ENCODE peak calls at places on chromosomes 6 and 20, in seven cellular contexts. O is psoas muscle; Y is NCI-H2029 treated with DMSO at 0.1 percent for 48 hours; P is hippocampal formation; G is stimulated activated naive B cell treated with anti-CD40 and anti-IgM and Interleukin-4, amounts not matched to agents 10 μg/mL and 1 μg/mL and 100 μg/mL, for 72 hours; F is stimulated activated CD4-positive, alpha-beta T cell treated with anti-CD3 and anti-CD28 coated beads, Interleukin-15, amount 100 ng/mL, for 24 hours; Z is NCI-H187 treated with DMSO at 0.1 percent for 48 hours. W is an unnamed sample.

GRCh38 chr6:64034840-64035656 is 399.4 kb downstream of the PHF3 start:
- DNase-seq in O (no peak), Y (no peak), P (no peak), G (no peak), F (no peak), Z (no peak), W (no peak)

GRCh38 chr6:81636930-81637568 is 115.4 kb downstream of the TENT5A start:
- DNase-seq in O (no peak), Y (no peak), P (no peak), G (no peak), F (no peak), Z (no peak), W (no peak)

GRCh38 chr6:170067257-170067656 is 223.6 kb downstream of the DLL1 start:
- DNase-seq in O (no peak), Y (no peak), P (peak; percentile 10), G (no peak), F (no peak), Z (no peak), W (no peak)

GRCh38 chr6:157270916-157271315 is 52.4 kb downstream of the TMEM242 start:
- DNase-seq in O (no peak), Y (no peak), P (no peak), G (no peak), F (no peak), Z (no peak), W (no peak)

GRCh38 chr20:38889792-38890496 is 36.3 kb upstream of the FAM83D start:
- DNase-seq in O (no peak), Y (no peak), P (peak; percentile 86), G (no peak), F (no peak), Z (no peak), W (no peak)

GRCh38 chr6:53080813-53081212 is 15.6 kb downstream of the FBXO9 start:
- DNase-seq in O (no peak), Y (no peak), P (no peak), G (no peak), F (no peak), Z (no peak), W (no peak)

GRCh38 chr6:125066964-125067363 is 86.6 kb upstream of the TPD52L1 start:
- DNase-seq in O (no peak), Y (no peak), P (no peak), G (no peak), F (peak; percentile 6), Z (no peak), W (peak; percentile 41)

GRCh38 chr6:33975631-33976424 is 170.1 kb downstream of the GRM4 start:
- DNase-seq in O (no peak), Y (no peak), P (no peak), G (no peak), F (no peak), Z (no peak), W (no peak)

GRCh38 chr6:65524232-65524631 is 182.8 kb downstream of the EYS start:
- DNase-seq in O (no peak), Y (no peak), P (no peak), G (no peak), F (no peak), Z (no peak), W (no peak)

GRCh38 chr6:159727717-159728440 is 573 bp downstream of the WTAP start:
- DNase-seq in O (no peak), Y (no peak), P (no peak), G (no peak), F (peak; percentile 65), Z (no peak), W (peak; percentile 11)

GRCh38 chr6:30684386-30685156 is 1.9 kb downstream of the PPP1R18 start:
- DNase-seq in O (peak; percentile 53), Y (no peak), P (no peak), G (no peak), F (peak; percentile 78), Z (no peak), W (no peak)

GRCh38 chr6:167219967-167220512 is 62.3 kb upstream of the GPR31 start:
- DNase-seq in O (no peak), Y (no peak), P (no peak), G (no peak), F (no peak), Z (no peak), W (no peak)

GRCh38 chr6:170480045-170480714 is 72.9 kb downstream of the PSMB1 start:
- DNase-seq in O (no peak), Y (no peak), P (peak; percentile 9), G (no peak), F (no peak), Z (no peak), W (peak; percentile 26)

GRCh38 chr6:70345619-70346018 is 42.7 kb upstream of the COL9A1 start:
- DNase-seq in O (no peak), Y (no peak), P (no peak), G (no peak), F (no peak), Z (no peak), W (no peak)

GRCh38 chr20:3710703-3711417 is 1.5 kb downstream of the SIGLEC1 start:
- DNase-seq in O (peak; percentile 79), Y (no peak), P (peak; percentile 62), G (peak; percentile 41), F (peak; percentile 81), Z (no peak), W (peak; percentile 12)